ENCODE peak calls at places on chromosomes 2 and 18, in five cellular contexts. One of them, this sample, is unnamed.
A peak's percentile ranks its signal among the peaks of the same experiment; 100 is the strongest.

GRCh38 chr2:228303960-228304359 is 122.5 kb upstream of the SPHKAP start:
- DNase-seq in fibroblast of lung: no peak
- DNase-seq in CD4-positive, alpha-beta memory T cell: no peak
- DNase-seq in AG09309: no peak
- DNase-seq in stomach: no peak
- DNase-seq in this sample: no peak

GRCh38 chr18:23716516-23716915 is 27.3 kb downstream of the LAMA3 start:
- DNase-seq in fibroblast of lung: peak; percentile 94
- DNase-seq in CD4-positive, alpha-beta memory T cell: no peak
- DNase-seq in AG09309: no peak
- DNase-seq in stomach: no peak
- DNase-seq in this sample: peak; percentile 66

GRCh38 chr2:219128401-219128800 is 32.2 kb downstream of the NHEJ1 start:
- DNase-seq in fibroblast of lung: no peak
- DNase-seq in CD4-positive, alpha-beta memory T cell: no peak
- DNase-seq in AG09309: no peak
- DNase-seq in stomach: no peak
- DNase-seq in this sample: no peak

GRCh38 chr2:23532311-23533013 is 147.5 kb downstream of the KLHL29 start:
- DNase-seq in fibroblast of lung: no peak
- DNase-seq in CD4-positive, alpha-beta memory T cell: no peak
- DNase-seq in AG09309: no peak
- DNase-seq in stomach: no peak
- DNase-seq in this sample: no peak

GRCh38 chr2:227326783-227327182 is 1.7 kb downstream of the MFF start:
- DNase-seq in fibroblast of lung: no peak
- DNase-seq in CD4-positive, alpha-beta memory T cell: no peak
- DNase-seq in AG09309: no peak
- DNase-seq in stomach: no peak
- DNase-seq in this sample: no peak

GRCh38 chr18:36316246-36316645 is 18.7 kb downstream of the FHOD3 start:
- DNase-seq in fibroblast of lung: peak; percentile 23
- DNase-seq in CD4-positive, alpha-beta memory T cell: no peak
- DNase-seq in AG09309: no peak
- DNase-seq in stomach: no peak
- DNase-seq in this sample: no peak

GRCh38 chr2:21026479-21027282 is 17.2 kb downstream of the APOB start:
- DNase-seq in fibroblast of lung: no peak
- DNase-seq in CD4-positive, alpha-beta memory T cell: no peak
- DNase-seq in AG09309: no peak
- DNase-seq in stomach: no peak
- DNase-seq in this sample: no peak

GRCh38 chr18:69628774-69629359 is 228.2 kb downstream of the DOK6 start:
- DNase-seq in fibroblast of lung: no peak
- DNase-seq in CD4-positive, alpha-beta memory T cell: no peak
- DNase-seq in AG09309: no peak
- DNase-seq in stomach: no peak
- DNase-seq in this sample: no peak

GRCh38 chr2:184006998-184007397 is 591.3 kb upstream of the ZNF804A start:
- DNase-seq in fibroblast of lung: no peak
- DNase-seq in CD4-positive, alpha-beta memory T cell: no peak
- DNase-seq in AG09309: no peak
- DNase-seq in stomach: no peak
- DNase-seq in this sample: no peak

GRCh38 chr2:27996156-27996920 is 105.8 kb downstream of the BABAM2 start:
- DNase-seq in fibroblast of lung: no peak
- DNase-seq in CD4-positive, alpha-beta memory T cell: no peak
- DNase-seq in AG09309: no peak
- DNase-seq in stomach: no peak
- DNase-seq in this sample: no peak

GRCh38 chr2:84830095-84830494 is 50.8 kb downstream of the TRABD2A start:
- DNase-seq in fibroblast of lung: peak; percentile 36
- DNase-seq in CD4-positive, alpha-beta memory T cell: no peak
- DNase-seq in AG09309: no peak
- DNase-seq in stomach: peak; percentile 28
- DNase-seq in this sample: no peak

GRCh38 chr2:121825003-121825950 is 69.8 kb downstream of the TSN start:
- DNase-seq in fibroblast of lung: no peak
- DNase-seq in CD4-positive, alpha-beta memory T cell: no peak
- DNase-seq in AG09309: no peak
- DNase-seq in stomach: no peak
- DNase-seq in this sample: no peak

GRCh38 chr2:172806426-172807008 is 70.9 kb downstream of the RAPGEF4 start:
- DNase-seq in fibroblast of lung: peak; percentile 55
- DNase-seq in CD4-positive, alpha-beta memory T cell: no peak
- DNase-seq in AG09309: no peak
- DNase-seq in stomach: no peak
- DNase-seq in this sample: peak; percentile 24

GRCh38 chr18:1929720-1930119 is 641.6 kb downstream of the METTL4 start:
- DNase-seq in fibroblast of lung: no peak
- DNase-seq in CD4-positive, alpha-beta memory T cell: no peak
- DNase-seq in AG09309: no peak
- DNase-seq in stomach: no peak
- DNase-seq in this sample: no peak

GRCh38 chr2:23664069-23664788 is 262.7 kb downstream of the ATAD2B start:
- DNase-seq in fibroblast of lung: no peak
- DNase-seq in CD4-positive, alpha-beta memory T cell: no peak
- DNase-seq in AG09309: no peak
- DNase-seq in stomach: no peak
- DNase-seq in this sample: no peak

GRCh38 chr2:109438773-109439191 is 175.0 kb downstream of the SEPTIN10 start:
- DNase-seq in fibroblast of lung: peak; percentile 82
- DNase-seq in CD4-positive, alpha-beta memory T cell: no peak
- DNase-seq in AG09309: peak; percentile 63
- DNase-seq in stomach: no peak
- DNase-seq in this sample: peak; percentile 59

GRCh38 chr2:27078267-27079194 is at the start of gene EMILIN1:
- DNase-seq in fibroblast of lung: peak; percentile 95
- DNase-seq in CD4-positive, alpha-beta memory T cell: no peak
- DNase-seq in AG09309: peak; percentile 89
- DNase-seq in stomach: peak; percentile 45
- DNase-seq in this sample: peak; percentile 83

GRCh38 chr2:232634319-232635150 is 1.1 kb downstream of the EFHD1 start:
- DNase-seq in fibroblast of lung: peak; percentile 31
- DNase-seq in CD4-positive, alpha-beta memory T cell: no peak
- DNase-seq in AG09309: no peak
- DNase-seq in stomach: no peak
- DNase-seq in this sample: no peak

GRCh38 chr2:112229365-112229764 is 25.5 kb downstream of the ZC3H8 start:
- DNase-seq in fibroblast of lung: no peak
- DNase-seq in CD4-positive, alpha-beta memory T cell: no peak
- DNase-seq in AG09309: no peak
- DNase-seq in stomach: no peak
- DNase-seq in this sample: peak; percentile 57

GRCh38 chr18:54267688-54268087 is 1.6 kb upstream of the POLI start:
- DNase-seq in fibroblast of lung: no peak
- DNase-seq in CD4-positive, alpha-beta memory T cell: peak; percentile 37
- DNase-seq in AG09309: no peak
- DNase-seq in stomach: no peak
- DNase-seq in this sample: no peak

DNA sequence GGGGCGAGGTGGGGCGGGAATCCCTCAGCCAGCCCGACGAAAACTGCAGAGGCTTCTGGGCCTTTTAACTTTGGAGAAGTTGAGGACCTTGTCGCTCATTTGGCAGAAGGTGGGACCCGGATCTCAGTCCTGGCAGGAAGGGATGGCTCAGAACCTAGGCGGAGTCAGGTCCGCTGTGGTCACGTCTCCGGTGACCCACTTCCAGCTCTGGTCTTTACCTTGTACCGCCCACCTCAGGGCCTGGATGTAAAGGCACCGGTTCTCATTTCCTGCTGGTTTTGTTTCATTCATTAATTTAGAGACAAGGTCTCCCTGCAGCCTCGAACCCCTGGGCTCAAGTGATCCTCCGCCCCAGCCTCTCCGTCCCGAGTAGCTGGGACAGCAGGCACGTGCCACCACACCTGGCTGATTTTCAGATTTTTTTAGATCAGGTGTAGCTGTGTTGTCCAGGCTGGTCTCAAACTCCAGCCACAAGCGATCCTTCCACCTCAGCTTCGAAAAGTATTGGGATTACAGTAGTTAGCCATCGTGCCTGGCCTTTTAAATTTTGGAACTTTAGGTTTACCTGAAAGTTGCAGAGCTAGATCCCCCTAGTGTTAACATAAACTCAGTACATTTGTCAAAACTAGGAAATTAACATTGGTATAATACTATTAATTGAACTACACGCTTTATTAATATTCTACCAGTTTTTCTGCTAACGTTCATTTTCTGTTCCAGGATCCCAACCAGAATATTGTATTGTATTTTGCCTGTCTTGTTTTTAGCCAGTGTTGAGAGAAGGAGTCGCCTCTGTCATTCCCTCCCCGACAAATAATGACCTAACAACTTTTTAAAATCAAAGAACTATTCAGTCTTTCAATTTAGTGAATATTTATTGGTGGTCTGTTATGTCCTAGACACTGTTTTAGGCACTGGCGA is 867 bp downstream of the POLI start:
- DNase-seq in fibroblast of lung: peak; percentile 53
- DNase-seq in CD4-positive, alpha-beta memory T cell: no peak
- DNase-seq in AG09309: no peak
- DNase-seq in stomach: peak; percentile 42
- DNase-seq in this sample: no peak
- H3K4me3 ChIP-seq in fibroblast of lung: peak overlapping the region; percentile 70
- H3K4me3 ChIP-seq in CD4-positive, alpha-beta memory T cell: peak overlapping the region; percentile 70
- H3K4me3 ChIP-seq in AG09309: peak overlapping the region; percentile 79
- H3K4me3 ChIP-seq in stomach: peak overlapping the region; percentile 90
- H3K4me3 ChIP-seq in this sample: peak overlapping the region; percentile 68

GRCh38 chr2:5740073-5740472 is 47.9 kb downstream of the SOX11 start:
- DNase-seq in fibroblast of lung: no peak
- DNase-seq in CD4-positive, alpha-beta memory T cell: no peak
- DNase-seq in AG09309: no peak
- DNase-seq in stomach: no peak
- DNase-seq in this sample: no peak

GRCh38 chr2:5743992-5744391 is 51.8 kb downstream of the SOX11 start:
- DNase-seq in fibroblast of lung: no peak
- DNase-seq in CD4-positive, alpha-beta memory T cell: no peak
- DNase-seq in AG09309: no peak
- DNase-seq in stomach: no peak
- DNase-seq in this sample: no peak

GRCh38 chr2:5742126-5742525 is 49.9 kb downstream of the SOX11 start:
- DNase-seq in fibroblast of lung: no peak
- DNase-seq in CD4-positive, alpha-beta memory T cell: no peak
- DNase-seq in AG09309: no peak
- DNase-seq in stomach: no peak
- DNase-seq in this sample: no peak

GRCh38 chr2:5734866-5735861 is 43.0 kb downstream of the SOX11 start:
- DNase-seq in fibroblast of lung: no peak
- DNase-seq in CD4-positive, alpha-beta memory T cell: no peak
- DNase-seq in AG09309: no peak
- DNase-seq in stomach: no peak
- DNase-seq in this sample: no peak

DNA sequence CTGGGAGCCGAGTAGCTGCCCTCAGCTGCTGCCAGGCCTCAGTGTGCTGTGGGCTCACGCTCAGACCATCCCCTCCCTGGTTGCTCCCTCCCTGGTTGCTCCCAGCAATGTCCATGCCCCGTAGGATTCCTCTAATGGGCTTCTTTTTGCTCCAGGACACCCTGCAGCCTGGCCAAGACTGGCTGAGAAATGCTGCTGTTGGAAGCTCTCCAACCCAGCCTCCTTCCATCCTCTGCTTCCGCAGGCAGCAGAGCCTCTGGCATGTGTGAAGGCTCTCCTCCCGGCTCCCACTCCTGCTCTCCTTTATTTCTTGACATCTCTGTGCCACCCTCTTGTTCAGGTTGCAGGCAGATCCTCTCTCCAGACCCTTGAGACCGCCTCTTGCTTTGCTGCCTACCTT is 48.7 kb downstream of the SOX11 start:
- DNase-seq in fibroblast of lung: peak; percentile 25
- DNase-seq in CD4-positive, alpha-beta memory T cell: no peak
- DNase-seq in AG09309: no peak
- DNase-seq in stomach: no peak
- DNase-seq in this sample: no peak
- H3K4me3 ChIP-seq in fibroblast of lung: no peak overlapping the region
- H3K4me3 ChIP-seq in CD4-positive, alpha-beta memory T cell: no peak overlapping the region
- H3K4me3 ChIP-seq in AG09309: no peak overlapping the region
- H3K4me3 ChIP-seq in stomach: no peak overlapping the region
- H3K4me3 ChIP-seq in this sample: no peak overlapping the region

GRCh38 chr2:241991236-241991635 is 121.7 kb downstream of the RTP5 start:
- DNase-seq in fibroblast of lung: no peak
- DNase-seq in CD4-positive, alpha-beta memory T cell: no peak
- DNase-seq in AG09309: no peak
- DNase-seq in stomach: no peak
- DNase-seq in this sample: no peak
- H3K4me3 ChIP-seq in fibroblast of lung: no peak overlapping the region
- H3K4me3 ChIP-seq in CD4-positive, alpha-beta memory T cell: no peak overlapping the region
- H3K4me3 ChIP-seq in AG09309: no peak overlapping the region
- H3K4me3 ChIP-seq in stomach: no peak overlapping the region
- H3K4me3 ChIP-seq in this sample: no peak overlapping the region

GRCh38 chr2:239268549-239268948 is 132.3 kb downstream of the HDAC4 start:
- DNase-seq in fibroblast of lung: no peak
- DNase-seq in CD4-positive, alpha-beta memory T cell: no peak
- DNase-seq in AG09309: no peak
- DNase-seq in stomach: peak; percentile 14
- DNase-seq in this sample: no peak
- H3K4me3 ChIP-seq in fibroblast of lung: no peak overlapping the region
- H3K4me3 ChIP-seq in CD4-positive, alpha-beta memory T cell: no peak overlapping the region
- H3K4me3 ChIP-seq in AG09309: no peak overlapping the region
- H3K4me3 ChIP-seq in stomach: no peak overlapping the region
- H3K4me3 ChIP-seq in this sample: no peak overlapping the region

GRCh38 chr18:21243041-21243431 is 1.0 kb downstream of the GREB1L start:
- DNase-seq in fibroblast of lung: peak; percentile 38
- DNase-seq in CD4-positive, alpha-beta memory T cell: no peak
- DNase-seq in AG09309: no peak
- DNase-seq in stomach: no peak
- DNase-seq in this sample: no peak
- H3K4me3 ChIP-seq in fibroblast of lung: peak overlapping the region; percentile 12
- H3K4me3 ChIP-seq in CD4-positive, alpha-beta memory T cell: no peak overlapping the region
- H3K4me3 ChIP-seq in AG09309: no peak overlapping the region
- H3K4me3 ChIP-seq in stomach: peak overlapping the region; percentile 66
- H3K4me3 ChIP-seq in this sample: peak overlapping the region; percentile 43

GRCh38 chr2:197425550-197425949 is 9.3 kb downstream of the SF3B1 start:
- DNase-seq in fibroblast of lung: no peak
- DNase-seq in CD4-positive, alpha-beta memory T cell: no peak
- DNase-seq in AG09309: no peak
- DNase-seq in stomach: no peak
- DNase-seq in this sample: no peak
- H3K4me3 ChIP-seq in fibroblast of lung: no peak overlapping the region
- H3K4me3 ChIP-seq in CD4-positive, alpha-beta memory T cell: no peak overlapping the region
- H3K4me3 ChIP-seq in AG09309: no peak overlapping the region
- H3K4me3 ChIP-seq in stomach: no peak overlapping the region
- H3K4me3 ChIP-seq in this sample: no peak overlapping the region